ENCODE peak calls at places on chromosomes 12 and 14, in five cellular contexts. H is CD8-positive, alpha-beta T cell; J is Calu3; P is progenitor cell of endocrine pancreas; S is GM06990. U is an unnamed sample.

GRCh38 chr14:79727900-79728299 is 483.4 kb downstream of the DIO2 start:
- DNase-seq in H (no peak), J (no peak), P (no peak), S (no peak), U (no peak)

GRCh38 chr14:52397844-52398243 is 83.7 kb downstream of the PTGER2 start:
- DNase-seq in H (no peak), J (no peak), P (no peak), S (no peak), U (no peak)

GRCh38 chr12:16076553-16076952 is 165.4 kb downstream of the DERA start:
- DNase-seq in H (no peak), J (peak; percentile 34), P (no peak), S (no peak), U (peak; percentile 18)

GRCh38 chr12:63805704-63806672 is 26.3 kb downstream of the RXYLT1 start:
- DNase-seq in H (no peak), J (no peak), P (no peak), S (no peak), U (no peak)

GRCh38 chr12:123513805-123514204 is 19.7 kb downstream of the RILPL1 start:
- DNase-seq in H (no peak), J (no peak), P (no peak), S (no peak), U (no peak)

GRCh38 chr12:709631-710030 is 42.7 kb upstream of the WNK1 start:
- DNase-seq in H (no peak), J (no peak), P (no peak), S (no peak), U (no peak)

GRCh38 chr12:132465269-132466190 is 24.4 kb upstream of the FBRSL1 start:
- DNase-seq in H (no peak), J (no peak), P (no peak), S (no peak), U (no peak)

GRCh38 chr12:46269429-46270241 is 792 bp upstream of the SLC38A1 start:
- DNase-seq in H (peak; percentile 60), J (peak; percentile 48), P (no peak), S (peak; percentile 81), U (peak; percentile 74)

GRCh38 chr12:92044435-92044834 is 101.2 kb downstream of the BTG1 start:
- DNase-seq in H (no peak), J (no peak), P (no peak), S (no peak), U (no peak)

GRCh38 chr12:3105690-3106479 is 28.7 kb downstream of the TSPAN9 start:
- DNase-seq in H (no peak), J (no peak), P (no peak), S (no peak), U (no peak)

GRCh38 chr12:3107954-3108353 is 30.8 kb downstream of the TSPAN9 start:
- DNase-seq in H (no peak), J (no peak), P (no peak), S (no peak), U (no peak)

GRCh38 chr12:3106564-3106963 is 29.4 kb downstream of the TSPAN9 start:
- DNase-seq in H (no peak), J (no peak), P (no peak), S (no peak), U (no peak)

GRCh38 chr12:3103806-3104205 is 26.6 kb downstream of the TSPAN9 start:
- DNase-seq in H (no peak), J (no peak), P (no peak), S (no peak), U (no peak)

GRCh38 chr12:3107071-3107583 is 29.9 kb downstream of the TSPAN9 start:
- DNase-seq in H (no peak), J (no peak), P (no peak), S (no peak), U (no peak)
- TF ChIP-seq CTCF in H (no peak), J (no peak), P (no peak), S (no peak), U (no peak)

DNA sequence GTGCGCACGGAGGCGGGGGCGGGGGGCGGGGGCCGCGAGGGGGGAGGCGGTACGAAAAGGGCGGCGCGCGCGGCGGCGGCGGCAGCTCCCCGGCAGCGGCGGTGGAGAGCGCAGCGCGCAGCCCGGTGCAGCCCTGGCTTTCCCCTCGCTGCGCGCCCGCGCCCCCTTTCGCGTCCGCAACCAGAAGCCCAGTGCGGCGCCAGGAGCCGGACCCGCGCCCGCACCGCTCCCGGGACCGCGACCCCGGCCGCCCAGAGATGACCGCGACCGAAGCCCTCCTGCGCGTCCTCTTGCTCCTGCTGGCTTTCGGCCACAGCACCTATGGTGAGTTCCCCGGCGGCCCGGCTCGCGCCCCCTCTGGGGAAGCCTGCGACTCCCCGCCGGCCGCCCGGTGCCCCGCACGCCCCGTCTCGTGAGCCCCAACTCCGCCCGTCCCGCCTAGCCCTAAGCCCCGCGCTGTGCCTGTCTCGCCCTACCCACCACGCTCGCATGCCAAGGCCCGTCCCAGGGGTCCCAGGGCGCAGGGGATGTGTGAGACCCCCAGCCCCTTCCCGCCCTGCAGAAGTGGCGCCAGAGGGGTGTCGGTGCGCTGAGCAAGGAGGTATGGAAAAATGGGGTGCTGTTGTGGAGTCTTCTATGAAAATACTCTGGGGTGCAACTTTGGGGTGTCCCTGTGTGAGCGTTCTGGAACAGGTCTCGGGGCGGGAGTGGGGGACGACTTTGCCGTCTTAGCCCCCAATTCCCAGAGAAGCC is at the start of gene DLK1:
- DNase-seq in H (no peak), J (no peak), P (no peak), S (no peak), U (no peak)
- TF ChIP-seq CTCF in H (no peak), J (no peak), P (no peak), S (no peak), U (no peak)

DNA sequence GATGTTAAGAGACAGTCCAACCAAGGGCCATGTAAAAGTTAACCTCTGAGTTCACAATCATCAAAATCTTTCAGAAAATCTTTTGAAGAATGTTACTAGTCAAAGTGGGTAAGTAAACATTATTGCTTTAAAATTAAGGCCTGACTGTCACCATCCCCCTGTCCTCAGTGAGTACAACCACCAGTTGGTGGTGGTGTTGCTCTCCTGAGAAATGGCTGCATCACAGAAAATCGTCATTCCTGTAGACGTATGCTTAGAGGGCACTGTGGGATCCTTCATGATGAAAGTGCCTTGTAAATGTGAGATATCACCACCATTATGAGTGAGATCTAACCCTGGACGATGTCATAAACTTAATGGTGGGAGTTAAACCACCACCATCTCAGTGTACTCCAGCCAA is 451.2 kb downstream of the RPS29 start:
- DNase-seq in H (no peak), J (no peak), P (no peak), S (no peak), U (no peak)
- TF ChIP-seq CTCF in H (no peak), J (no peak), P (no peak), S (peak; percentile 5), U (no peak)

GRCh38 chr12:76455582-76456345 is 103.8 kb downstream of the OSBPL8 start:
- DNase-seq in H (no peak), J (peak; percentile 55), P (no peak), S (peak; percentile 34), U (peak; percentile 47)
- TF ChIP-seq CTCF in H (peak; percentile 57), J (peak; percentile 44), P (peak; percentile 64), S (peak; percentile 60), U (peak; percentile 52)

DNA sequence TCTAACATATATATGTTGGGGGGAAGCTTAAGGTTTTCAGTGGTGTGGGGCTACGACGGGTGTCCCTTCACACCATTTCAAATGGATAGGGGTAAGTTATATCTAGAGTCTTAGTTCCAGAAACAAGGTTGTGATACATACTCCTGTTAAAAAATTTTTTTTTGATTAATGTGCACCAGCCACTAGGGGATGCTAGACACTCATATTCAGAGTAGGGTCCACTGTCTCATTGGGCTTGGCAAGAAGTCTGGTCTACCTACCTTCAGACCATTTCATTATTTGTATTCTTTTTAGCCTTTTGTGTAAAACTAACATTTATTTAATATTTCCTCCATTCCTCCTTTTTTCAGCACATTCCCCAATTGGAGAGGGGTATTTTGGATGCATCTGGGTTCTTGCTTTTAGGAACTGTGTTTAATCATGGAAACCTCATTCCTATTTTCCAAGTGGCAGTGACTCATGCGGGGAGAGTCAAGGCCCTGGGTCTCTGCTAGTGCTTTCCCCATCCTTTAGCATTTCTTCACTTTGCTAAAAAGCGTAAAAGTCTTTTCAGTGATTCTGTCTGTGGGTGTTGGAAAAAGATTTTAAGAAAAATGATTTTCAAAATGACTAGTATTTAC is 33.4 kb downstream of the ANO4 start:
- DNase-seq in H (no peak), J (peak; percentile 51), P (no peak), S (no peak), U (peak; percentile 6)
- TF ChIP-seq CTCF in H (no peak), J (peak; percentile 81), P (peak; percentile 76), S (peak; percentile 88), U (peak; percentile 29)

GRCh38 chr14:92513966-92514843 is 624 bp downstream of the RIN3 start:
- DNase-seq in H (no peak), J (peak; percentile 26), P (no peak), S (peak; percentile 30), U (peak; percentile 71)

GRCh38 chr14:92513204-92513965 is at the start of gene RIN3:
- DNase-seq in H (peak; percentile 21), J (peak; percentile 47), P (peak; percentile 31), S (peak; percentile 62), U (peak; percentile 85)

GRCh38 chr14:92511472-92512247 is 1.9 kb upstream of the RIN3 start:
- DNase-seq in H (no peak), J (peak; percentile 75), P (no peak), S (no peak), U (no peak)

GRCh38 chr14:92512807-92513203 is 776 bp upstream of the RIN3 start:
- DNase-seq in H (no peak), J (no peak), P (no peak), S (no peak), U (no peak)

DNA sequence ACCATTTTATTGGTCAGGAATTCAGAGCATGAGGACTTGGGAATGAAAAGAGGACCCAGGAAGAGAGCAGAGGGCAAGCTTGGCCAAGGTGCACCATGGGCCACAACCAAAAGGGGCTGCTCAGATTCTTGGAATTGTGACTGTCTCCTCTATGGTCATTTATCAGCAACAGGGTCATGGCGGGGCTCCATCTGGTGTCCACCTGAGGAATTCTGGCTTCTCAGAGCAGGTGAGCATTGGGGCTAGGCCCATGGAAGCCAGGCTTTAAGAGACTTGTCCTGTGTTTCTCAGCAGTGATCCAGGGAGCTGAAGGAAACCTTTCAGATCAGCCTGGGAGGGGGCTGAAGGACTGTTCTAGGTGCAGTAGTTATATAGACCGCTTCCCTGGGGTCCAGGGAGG is 2.6 kb upstream of the RIN3 start:
- DNase-seq in H (no peak), J (no peak), P (no peak), S (no peak), U (no peak)
- TF ChIP-seq CTCF in H (no peak), J (no peak), P (peak; percentile 39), S (no peak), U (no peak)

DNA sequence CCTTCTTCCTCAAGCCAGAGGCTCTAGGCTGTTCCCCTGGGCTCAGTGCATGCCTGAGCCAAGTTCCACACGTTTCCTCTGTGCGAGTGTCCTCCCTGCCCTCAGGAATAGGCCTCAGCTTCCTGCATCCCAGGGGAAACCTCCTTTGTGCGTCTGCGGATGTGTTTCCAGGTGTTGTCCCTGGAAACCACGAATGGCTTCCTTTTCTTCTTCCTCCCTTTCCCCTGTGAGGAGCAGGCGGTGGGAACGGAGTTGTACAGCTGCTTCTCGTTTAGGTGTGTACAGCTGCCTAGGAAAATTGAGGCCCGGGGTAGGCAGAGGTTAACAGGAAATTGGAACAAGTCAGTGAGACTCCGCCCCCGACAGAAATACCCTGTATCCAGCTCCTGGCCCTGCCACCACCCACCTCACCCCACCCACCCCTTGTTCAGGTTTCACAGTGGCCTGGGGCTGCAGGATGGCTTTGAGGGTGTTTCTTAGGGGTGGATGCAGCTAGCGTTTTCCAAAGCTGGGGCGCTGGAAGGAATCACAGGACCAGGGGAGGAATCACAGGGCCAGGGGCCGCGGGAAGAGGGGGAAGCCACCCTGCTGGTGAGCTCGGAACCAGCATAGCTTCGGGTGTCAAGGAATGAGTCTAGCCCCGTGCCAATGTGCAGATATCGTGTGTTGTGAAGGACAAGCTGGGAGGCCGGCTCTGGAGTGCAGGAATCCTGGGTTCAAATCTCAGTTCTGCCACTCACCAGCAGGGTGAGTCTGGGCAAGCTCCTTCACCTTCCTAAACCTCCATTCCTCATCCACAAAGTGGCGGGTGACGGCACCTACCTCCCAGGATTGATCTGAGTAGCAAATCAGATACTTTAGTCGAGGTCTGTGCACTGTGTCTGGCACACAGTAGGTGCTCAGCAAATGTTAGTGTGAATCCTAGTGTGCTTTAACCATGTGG is 53.8 kb upstream of the RIN3 start:
- DNase-seq in H (no peak), J (no peak), P (no peak), S (no peak), U (no peak)
- TF ChIP-seq CTCF in H (no peak), J (no peak), P (peak; percentile 13), S (peak; percentile 8), U (no peak)

U was measured in GM13976.